ENCODE peak calls at places on chromosomes 12 and 14, in six cellular contexts. U, M, Y, A, T and K are unnamed samples.

GRCh38 chr14:98769326-98769725 is 502.7 kb downstream of the BCL11B start:
- DNase-seq in Y (no peak), A (no peak), T (no peak), M (no peak), U (no peak), K (no peak)

GRCh38 chr12:131774576-131774975 is 53.6 kb upstream of the MMP17 start:
- DNase-seq in Y (no peak), T (no peak), A (no peak), M (no peak), U (no peak), K (no peak)

GRCh38 chr12:31325524-31325875 is 450 bp downstream of the SINHCAF start:
- DNase-seq in A (no peak), M (no peak), U (peak; percentile 4), Y (peak; percentile 72), T (no peak), K (no peak)

GRCh38 chr14:106549064-106549463 is 1022.7 kb downstream of the TMEM121 start:
- DNase-seq in M (no peak), T (no peak), A (no peak), U (no peak), Y (no peak), K (no peak)

GRCh38 chr12:12749433-12749832 is 32.3 kb downstream of the CDKN1B start:
- DNase-seq in T (no peak), Y (peak; percentile 63), M (no peak), A (peak; percentile 24), U (no peak), K (no peak)

GRCh38 chr12:22672951-22673350 is 48.0 kb downstream of the ETNK1 start:
- DNase-seq in A (no peak), T (no peak), U (no peak), M (no peak), Y (no peak), K (no peak)

GRCh38 chr12:29228474-29229157 is 79.5 kb downstream of the FAR2 start:
- DNase-seq in T (no peak), M (no peak), U (no peak), Y (no peak), A (no peak), K (no peak)

GRCh38 chr12:121005346-121005815 is 10.9 kb downstream of the C12orf43 start:
- DNase-seq in A (peak; percentile 72), U (no peak), T (no peak), Y (no peak), M (no peak), K (peak; percentile 59)

GRCh38 chr12:70824511-70824910 is 96.0 kb downstream of the PTPRR start:
- DNase-seq in Y (no peak), M (no peak), U (no peak), T (no peak), A (no peak), K (no peak)

GRCh38 chr12:124655317-124656213 is 88.2 kb upstream of the NCOR2 start:
- DNase-seq in M (peak; percentile 63), Y (peak; percentile 91), A (peak; percentile 59), U (no peak), T (peak; percentile 86), K (peak; percentile 89)

GRCh38 chr12:105400227-105400626 is 69.7 kb downstream of the C12orf75 start:
- DNase-seq in U (no peak), M (no peak), T (no peak), Y (no peak), A (no peak), K (no peak)

GRCh38 chr14:52266179-52266578 is 1.3 kb upstream of the PTGDR start:
- DNase-seq in M (no peak), T (no peak), A (no peak), U (peak; percentile 14), Y (no peak), K (no peak)

GRCh38 chr12:117231750-117232149 is 41.5 kb upstream of the FBXO21 start:
- DNase-seq in M (no peak), Y (no peak), A (no peak), T (no peak), U (no peak), K (no peak)

DNA sequence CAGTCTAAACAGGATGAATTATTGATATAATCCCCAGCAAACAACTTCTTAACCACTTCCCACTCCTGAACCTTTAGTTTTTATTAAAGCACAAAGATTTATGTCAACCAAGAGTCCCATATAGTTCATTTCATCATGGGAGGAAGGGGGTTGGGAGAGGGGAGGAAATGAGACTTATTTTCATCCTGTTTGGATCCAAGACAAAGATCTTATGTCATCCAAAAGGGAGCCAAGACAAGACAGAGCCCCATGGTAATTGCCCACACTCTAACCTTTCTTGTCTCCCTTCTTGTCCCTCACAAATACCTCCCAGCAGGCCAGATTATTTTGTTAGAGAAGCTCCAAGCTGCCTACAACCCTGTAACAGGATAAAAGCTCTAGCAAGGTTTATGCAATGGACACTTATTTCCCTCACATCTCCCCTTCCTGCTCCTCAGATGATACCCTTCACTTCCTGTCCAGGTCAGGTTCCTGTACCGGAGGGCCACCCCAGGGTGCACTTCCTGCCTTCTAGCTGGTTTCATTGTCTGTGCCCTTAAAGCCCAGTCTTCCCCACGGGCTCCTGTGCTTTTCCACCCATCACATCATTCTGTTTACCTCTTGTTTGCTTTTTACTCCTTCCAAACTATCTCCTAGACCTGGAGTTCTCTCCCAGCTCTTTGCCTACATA is 123.6 kb upstream of the MDM1 start:
- DNase-seq in A (no peak), T (no peak), U (no peak), Y (no peak), M (no peak), K (peak; percentile 12)
- H3K27ac ChIP-seq in A (no peak overlapping the region), T (peak overlapping the region; percentile 72), U (no peak overlapping the region), Y (no peak overlapping the region), M (no peak overlapping the region), K (no peak overlapping the region)

DNA sequence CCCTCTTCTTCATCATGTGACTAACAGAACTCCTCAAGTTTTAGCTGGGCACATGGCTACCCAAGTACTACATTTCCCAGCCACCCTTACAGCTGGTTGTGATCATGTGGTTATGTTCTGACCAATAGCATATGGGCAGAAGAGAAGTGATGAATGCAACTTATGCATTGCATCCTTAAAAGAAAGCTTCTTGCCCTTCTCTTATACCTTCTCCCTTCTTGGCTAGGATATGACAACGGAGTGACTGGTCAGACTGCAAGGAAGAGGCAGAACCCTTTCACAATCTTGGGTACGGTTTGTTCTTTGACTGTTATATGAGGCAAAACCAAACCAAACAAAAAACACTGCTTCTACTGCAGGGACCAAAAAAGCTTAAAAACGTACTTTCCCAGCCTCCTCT is 66.5 kb upstream of the MAX start:
- DNase-seq in M (no peak), A (no peak), U (no peak), T (no peak), Y (no peak), K (no peak)
- H3K27me3 ChIP-seq in M (no peaks in the 10 kb centered on the region), A (peaks cover 19% of the 10 kb centered on the region), U (no peaks in the 10 kb centered on the region), T (peaks cover 31% of the 10 kb centered on the region), Y (no peaks in the 10 kb centered on the region), K (no peaks in the 10 kb centered on the region)

DNA sequence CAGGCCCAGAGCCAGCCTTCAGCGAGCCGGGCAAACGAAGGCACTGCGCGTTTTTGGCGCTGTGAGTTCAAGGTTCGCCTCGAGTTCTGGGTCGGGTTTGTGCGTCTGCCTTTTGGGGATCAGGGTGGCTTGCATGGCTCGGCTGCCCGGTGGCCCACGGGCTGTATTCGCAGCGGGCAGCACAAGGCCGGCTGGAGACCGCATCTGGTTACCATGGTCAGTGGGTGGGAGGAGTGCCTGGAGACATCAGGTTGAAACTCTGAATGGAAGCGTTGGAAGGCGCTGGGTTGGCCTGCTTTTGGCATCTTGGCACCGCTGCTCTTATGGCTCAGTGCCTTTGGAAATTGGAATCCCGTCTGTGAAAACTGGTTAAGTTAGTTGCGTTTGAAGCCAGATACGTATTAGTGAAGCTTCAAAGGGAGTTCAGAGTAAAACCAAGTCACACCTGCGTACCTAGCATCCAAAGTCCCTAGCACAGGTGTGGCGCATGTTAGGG is 50.9 kb downstream of the SNAPC1 start:
- DNase-seq in Y (no peak), A (no peak), U (no peak), T (no peak), M (no peak), K (no peak)
- H3K4me3 ChIP-seq in Y (no peak overlapping the region), A (peak overlapping the region; percentile 23), U (peak overlapping the region; percentile 65), T (peak overlapping the region; percentile 66), M (peak overlapping the region; percentile 72), K (no peak overlapping the region)

GRCh38 chr14:72883963-72884362 is 9.9 kb downstream of the DPF3 start:
- DNase-seq in A (no peak), Y (no peak), T (no peak), U (no peak), M (no peak), K (no peak)
- H3K27ac ChIP-seq in A (no peak overlapping the region), Y (no peak overlapping the region), T (peak overlapping the region; percentile 20), U (no peak overlapping the region), M (no peak overlapping the region), K (no peak overlapping the region)

GRCh38 chr12:114439306-114439705 is 33.4 kb upstream of the TBX5 start:
- DNase-seq in A (no peak), Y (no peak), T (no peak), M (no peak), U (no peak), K (no peak)
- H3K27me3 ChIP-seq in A (peaks cover 87% of the 10 kb centered on the region), Y (no peaks in the 10 kb centered on the region), T (peaks cover 80% of the 10 kb centered on the region), M (peaks cover 76% of the 10 kb centered on the region), U (peaks cover 6% of the 10 kb centered on the region), K (no peaks in the 10 kb centered on the region)